ENCODE peak calls at places on chromosomes 12 and 14, in seven cellular contexts. One of them, this sample, is unnamed.
A peak's percentile ranks its signal among the peaks of the same experiment; 100 is the strongest.

GRCh38 chr12:105409881-105410471 is 79.5 kb downstream of the C12orf75 start:
- DNase-seq in posterior vena cava: no peak
- DNase-seq in fibroblast of villous mesenchyme: peak; percentile 16
- DNase-seq in GM20000: no peak
- DNase-seq in coronary artery: peak; percentile 73
- DNase-seq in hepatocyte: peak; percentile 24
- DNase-seq in activated naive CD8-positive, alpha-beta T cell treated with anti-CD3 and anti-CD28 coated beads, Interleukin-2, amount 50 U/mL, for 24 hours: no peak
- DNase-seq in this sample: peak; percentile 51

GRCh38 chr14:75427126-75427481 is 718 bp upstream of the JDP2 start:
- DNase-seq in posterior vena cava: no peak
- DNase-seq in fibroblast of villous mesenchyme: no peak
- DNase-seq in GM20000: peak; percentile 60
- DNase-seq in coronary artery: no peak
- DNase-seq in hepatocyte: no peak
- DNase-seq in activated naive CD8-positive, alpha-beta T cell treated with anti-CD3 and anti-CD28 coated beads, Interleukin-2, amount 50 U/mL, for 24 hours: no peak
- DNase-seq in this sample: no peak

GRCh38 chr12:12909228-12909994 is 18.0 kb downstream of the GPRC5A start:
- DNase-seq in posterior vena cava: peak; percentile 57
- DNase-seq in fibroblast of villous mesenchyme: no peak
- DNase-seq in GM20000: peak; percentile 38
- DNase-seq in coronary artery: no peak
- DNase-seq in hepatocyte: no peak
- DNase-seq in activated naive CD8-positive, alpha-beta T cell treated with anti-CD3 and anti-CD28 coated beads, Interleukin-2, amount 50 U/mL, for 24 hours: no peak
- DNase-seq in this sample: no peak

GRCh38 chr12:68675098-68675842 is 11.5 kb upstream of the NUP107 start:
- DNase-seq in posterior vena cava: no peak
- DNase-seq in fibroblast of villous mesenchyme: no peak
- DNase-seq in GM20000: no peak
- DNase-seq in coronary artery: no peak
- DNase-seq in hepatocyte: no peak
- DNase-seq in activated naive CD8-positive, alpha-beta T cell treated with anti-CD3 and anti-CD28 coated beads, Interleukin-2, amount 50 U/mL, for 24 hours: peak; percentile 67
- DNase-seq in this sample: no peak

GRCh38 chr12:162467-163307 is 51.3 kb downstream of the SLC6A12 start:
- DNase-seq in posterior vena cava: no peak
- DNase-seq in fibroblast of villous mesenchyme: no peak
- DNase-seq in GM20000: no peak
- DNase-seq in coronary artery: no peak
- DNase-seq in hepatocyte: no peak
- DNase-seq in activated naive CD8-positive, alpha-beta T cell treated with anti-CD3 and anti-CD28 coated beads, Interleukin-2, amount 50 U/mL, for 24 hours: no peak
- DNase-seq in this sample: no peak

GRCh38 chr12:92719674-92720073 is 16.9 kb downstream of the PLEKHG7 start:
- DNase-seq in posterior vena cava: no peak
- DNase-seq in fibroblast of villous mesenchyme: no peak
- DNase-seq in GM20000: no peak
- DNase-seq in coronary artery: no peak
- DNase-seq in hepatocyte: no peak
- DNase-seq in activated naive CD8-positive, alpha-beta T cell treated with anti-CD3 and anti-CD28 coated beads, Interleukin-2, amount 50 U/mL, for 24 hours: no peak
- DNase-seq in this sample: peak; percentile 17

GRCh38 chr12:52151859-52152783 is 39.7 kb downstream of the KRT80 start:
- DNase-seq in posterior vena cava: peak; percentile 93
- DNase-seq in fibroblast of villous mesenchyme: peak; percentile 54
- DNase-seq in GM20000: peak; percentile 84
- DNase-seq in coronary artery: peak; percentile 80
- DNase-seq in hepatocyte: peak; percentile 91
- DNase-seq in activated naive CD8-positive, alpha-beta T cell treated with anti-CD3 and anti-CD28 coated beads, Interleukin-2, amount 50 U/mL, for 24 hours: peak; percentile 71
- DNase-seq in this sample: peak; percentile 47

GRCh38 chr14:57319636-57320035 is 50.9 kb downstream of the AP5M1 start:
- DNase-seq in posterior vena cava: no peak
- DNase-seq in fibroblast of villous mesenchyme: no peak
- DNase-seq in GM20000: no peak
- DNase-seq in coronary artery: no peak
- DNase-seq in hepatocyte: peak; percentile 8
- DNase-seq in activated naive CD8-positive, alpha-beta T cell treated with anti-CD3 and anti-CD28 coated beads, Interleukin-2, amount 50 U/mL, for 24 hours: no peak
- DNase-seq in this sample: no peak

GRCh38 chr14:73255693-73256225 is 18.5 kb downstream of the PAPLN start:
- DNase-seq in posterior vena cava: peak; percentile 69
- DNase-seq in fibroblast of villous mesenchyme: no peak
- DNase-seq in GM20000: no peak
- DNase-seq in coronary artery: no peak
- DNase-seq in hepatocyte: no peak
- DNase-seq in activated naive CD8-positive, alpha-beta T cell treated with anti-CD3 and anti-CD28 coated beads, Interleukin-2, amount 50 U/mL, for 24 hours: no peak
- DNase-seq in this sample: no peak

GRCh38 chr12:7162691-7163114 is 26.8 kb upstream of the PEX5 start:
- DNase-seq in posterior vena cava: no peak
- DNase-seq in fibroblast of villous mesenchyme: peak; percentile 24
- DNase-seq in GM20000: no peak
- DNase-seq in coronary artery: no peak
- DNase-seq in hepatocyte: peak; percentile 76
- DNase-seq in activated naive CD8-positive, alpha-beta T cell treated with anti-CD3 and anti-CD28 coated beads, Interleukin-2, amount 50 U/mL, for 24 hours: peak; percentile 30
- DNase-seq in this sample: no peak

GRCh38 chr12:6532927-6533652 is 1.2 kb upstream of the GAPDH start:
- DNase-seq in posterior vena cava: peak; percentile 93
- DNase-seq in fibroblast of villous mesenchyme: peak; percentile 67
- DNase-seq in GM20000: peak; percentile 63
- DNase-seq in coronary artery: peak; percentile 75
- DNase-seq in hepatocyte: peak; percentile 88
- DNase-seq in activated naive CD8-positive, alpha-beta T cell treated with anti-CD3 and anti-CD28 coated beads, Interleukin-2, amount 50 U/mL, for 24 hours: peak; percentile 69
- DNase-seq in this sample: peak; percentile 94

GRCh38 chr12:51891843-51892242 is 3.9 kb downstream of the ANKRD33 start:
- DNase-seq in posterior vena cava: no peak
- DNase-seq in fibroblast of villous mesenchyme: no peak
- DNase-seq in GM20000: peak; percentile 56
- DNase-seq in coronary artery: no peak
- DNase-seq in hepatocyte: no peak
- DNase-seq in activated naive CD8-positive, alpha-beta T cell treated with anti-CD3 and anti-CD28 coated beads, Interleukin-2, amount 50 U/mL, for 24 hours: no peak
- DNase-seq in this sample: no peak

GRCh38 chr12:75881910-75882309 is 149.7 kb downstream of the PHLDA1 start:
- DNase-seq in posterior vena cava: no peak
- DNase-seq in fibroblast of villous mesenchyme: no peak
- DNase-seq in GM20000: no peak
- DNase-seq in coronary artery: no peak
- DNase-seq in hepatocyte: no peak
- DNase-seq in activated naive CD8-positive, alpha-beta T cell treated with anti-CD3 and anti-CD28 coated beads, Interleukin-2, amount 50 U/mL, for 24 hours: no peak
- DNase-seq in this sample: no peak

GRCh38 chr14:56216631-56217379 is 98.6 kb downstream of the PELI2 start:
- DNase-seq in posterior vena cava: no peak
- DNase-seq in fibroblast of villous mesenchyme: peak; percentile 31
- DNase-seq in GM20000: no peak
- DNase-seq in coronary artery: no peak
- DNase-seq in hepatocyte: peak; percentile 38
- DNase-seq in activated naive CD8-positive, alpha-beta T cell treated with anti-CD3 and anti-CD28 coated beads, Interleukin-2, amount 50 U/mL, for 24 hours: no peak
- DNase-seq in this sample: peak; percentile 22

GRCh38 chr12:64461634-64462414 is 9.9 kb downstream of the TBK1 start:
- DNase-seq in posterior vena cava: no peak
- DNase-seq in fibroblast of villous mesenchyme: peak; percentile 81
- DNase-seq in GM20000: no peak
- DNase-seq in coronary artery: no peak
- DNase-seq in hepatocyte: no peak
- DNase-seq in activated naive CD8-positive, alpha-beta T cell treated with anti-CD3 and anti-CD28 coated beads, Interleukin-2, amount 50 U/mL, for 24 hours: no peak
- DNase-seq in this sample: peak; percentile 75

GRCh38 chr12:52946797-52947547 is 1.9 kb upstream of the KRT18 start:
- DNase-seq in posterior vena cava: no peak
- DNase-seq in fibroblast of villous mesenchyme: no peak
- DNase-seq in GM20000: no peak
- DNase-seq in coronary artery: no peak
- DNase-seq in hepatocyte: no peak
- DNase-seq in activated naive CD8-positive, alpha-beta T cell treated with anti-CD3 and anti-CD28 coated beads, Interleukin-2, amount 50 U/mL, for 24 hours: no peak
- DNase-seq in this sample: no peak

GRCh38 chr12:122031342-122032216 is 9.9 kb downstream of the BCL7A start:
- DNase-seq in posterior vena cava: no peak
- DNase-seq in fibroblast of villous mesenchyme: no peak
- DNase-seq in GM20000: peak; percentile 61
- DNase-seq in coronary artery: no peak
- DNase-seq in hepatocyte: peak; percentile 34
- DNase-seq in activated naive CD8-positive, alpha-beta T cell treated with anti-CD3 and anti-CD28 coated beads, Interleukin-2, amount 50 U/mL, for 24 hours: peak; percentile 81
- DNase-seq in this sample: peak; percentile 19

GRCh38 chr12:19752712-19753111 is 313.4 kb downstream of the AEBP2 start:
- DNase-seq in posterior vena cava: no peak
- DNase-seq in fibroblast of villous mesenchyme: no peak
- DNase-seq in GM20000: no peak
- DNase-seq in coronary artery: no peak
- DNase-seq in hepatocyte: no peak
- DNase-seq in activated naive CD8-positive, alpha-beta T cell treated with anti-CD3 and anti-CD28 coated beads, Interleukin-2, amount 50 U/mL, for 24 hours: no peak
- DNase-seq in this sample: no peak

GRCh38 chr12:1056390-1056789 is 65.4 kb downstream of the ERC1 start:
- DNase-seq in posterior vena cava: no peak
- DNase-seq in fibroblast of villous mesenchyme: no peak
- DNase-seq in GM20000: no peak
- DNase-seq in coronary artery: no peak
- DNase-seq in hepatocyte: no peak
- DNase-seq in activated naive CD8-positive, alpha-beta T cell treated with anti-CD3 and anti-CD28 coated beads, Interleukin-2, amount 50 U/mL, for 24 hours: no peak
- DNase-seq in this sample: no peak

GRCh38 chr12:51430196-51430895 is 5.7 kb downstream of the SLC4A8 start:
- DNase-seq in posterior vena cava: no peak
- DNase-seq in fibroblast of villous mesenchyme: no peak
- DNase-seq in GM20000: no peak
- DNase-seq in coronary artery: no peak
- DNase-seq in hepatocyte: peak; percentile 44
- DNase-seq in activated naive CD8-positive, alpha-beta T cell treated with anti-CD3 and anti-CD28 coated beads, Interleukin-2, amount 50 U/mL, for 24 hours: no peak
- DNase-seq in this sample: no peak

GRCh38 chr12:57892232-57892987 is 45.9 kb upstream of the CTDSP2 start:
- DNase-seq in posterior vena cava: no peak
- DNase-seq in fibroblast of villous mesenchyme: no peak
- DNase-seq in GM20000: no peak
- DNase-seq in coronary artery: no peak
- DNase-seq in hepatocyte: no peak
- DNase-seq in activated naive CD8-positive, alpha-beta T cell treated with anti-CD3 and anti-CD28 coated beads, Interleukin-2, amount 50 U/mL, for 24 hours: no peak
- DNase-seq in this sample: no peak

GRCh38 chr12:49347307-49348237 is 884 bp downstream of the DNAJC22 start:
- DNase-seq in posterior vena cava: peak; percentile 91
- DNase-seq in fibroblast of villous mesenchyme: peak; percentile 84
- DNase-seq in GM20000: peak; percentile 92
- DNase-seq in coronary artery: peak; percentile 81
- DNase-seq in hepatocyte: peak; percentile 94
- DNase-seq in activated naive CD8-positive, alpha-beta T cell treated with anti-CD3 and anti-CD28 coated beads, Interleukin-2, amount 50 U/mL, for 24 hours: peak; percentile 87
- DNase-seq in this sample: peak; percentile 91

GRCh38 chr12:108694812-108695278 is 36.5 kb downstream of the CORO1C start:
- DNase-seq in posterior vena cava: no peak
- DNase-seq in fibroblast of villous mesenchyme: peak; percentile 52
- DNase-seq in GM20000: no peak
- DNase-seq in coronary artery: no peak
- DNase-seq in hepatocyte: peak; percentile 33
- DNase-seq in activated naive CD8-positive, alpha-beta T cell treated with anti-CD3 and anti-CD28 coated beads, Interleukin-2, amount 50 U/mL, for 24 hours: peak; percentile 10
- DNase-seq in this sample: peak; percentile 8

GRCh38 chr12:84408936-84409335 is 503.7 kb downstream of the SLC6A15 start:
- DNase-seq in posterior vena cava: no peak
- DNase-seq in fibroblast of villous mesenchyme: no peak
- DNase-seq in GM20000: no peak
- DNase-seq in coronary artery: no peak
- DNase-seq in hepatocyte: no peak
- DNase-seq in activated naive CD8-positive, alpha-beta T cell treated with anti-CD3 and anti-CD28 coated beads, Interleukin-2, amount 50 U/mL, for 24 hours: no peak
- DNase-seq in this sample: peak; percentile 13

GRCh38 chr14:100621806-100622205 is 34.6 kb upstream of the BEGAIN start:
- DNase-seq in posterior vena cava: peak; percentile 52
- DNase-seq in fibroblast of villous mesenchyme: no peak
- DNase-seq in GM20000: no peak
- DNase-seq in coronary artery: no peak
- DNase-seq in hepatocyte: no peak
- DNase-seq in activated naive CD8-positive, alpha-beta T cell treated with anti-CD3 and anti-CD28 coated beads, Interleukin-2, amount 50 U/mL, for 24 hours: no peak
- DNase-seq in this sample: no peak

GRCh38 chr12:111664961-111665865 is 20.5 kb downstream of the BRAP start:
- DNase-seq in posterior vena cava: no peak
- DNase-seq in fibroblast of villous mesenchyme: no peak
- DNase-seq in GM20000: no peak
- DNase-seq in coronary artery: no peak
- DNase-seq in hepatocyte: no peak
- DNase-seq in activated naive CD8-positive, alpha-beta T cell treated with anti-CD3 and anti-CD28 coated beads, Interleukin-2, amount 50 U/mL, for 24 hours: no peak
- DNase-seq in this sample: no peak

GRCh38 chr12:530871-531270 is 71.1 kb downstream of the B4GALNT3 start:
- DNase-seq in posterior vena cava: no peak
- DNase-seq in fibroblast of villous mesenchyme: no peak
- DNase-seq in GM20000: no peak
- DNase-seq in coronary artery: no peak
- DNase-seq in hepatocyte: no peak
- DNase-seq in activated naive CD8-positive, alpha-beta T cell treated with anti-CD3 and anti-CD28 coated beads, Interleukin-2, amount 50 U/mL, for 24 hours: no peak
- DNase-seq in this sample: no peak

GRCh38 chr12:49037111-49037946 is 18.8 kb upstream of the PRKAG1 start:
- DNase-seq in posterior vena cava: peak; percentile 74
- DNase-seq in fibroblast of villous mesenchyme: no peak
- DNase-seq in GM20000: no peak
- DNase-seq in coronary artery: no peak
- DNase-seq in hepatocyte: no peak
- DNase-seq in activated naive CD8-positive, alpha-beta T cell treated with anti-CD3 and anti-CD28 coated beads, Interleukin-2, amount 50 U/mL, for 24 hours: no peak
- DNase-seq in this sample: no peak

GRCh38 chr14:63899953-63900352 is 47.1 kb downstream of the SYNE2 start:
- DNase-seq in posterior vena cava: no peak
- DNase-seq in fibroblast of villous mesenchyme: no peak
- DNase-seq in GM20000: no peak
- DNase-seq in coronary artery: no peak
- DNase-seq in hepatocyte: no peak
- DNase-seq in activated naive CD8-positive, alpha-beta T cell treated with anti-CD3 and anti-CD28 coated beads, Interleukin-2, amount 50 U/mL, for 24 hours: no peak
- DNase-seq in this sample: no peak

GRCh38 chr14:105275267-105275946 is 25.4 kb downstream of the BRF1 start:
- DNase-seq in posterior vena cava: no peak
- DNase-seq in fibroblast of villous mesenchyme: peak; percentile 80
- DNase-seq in GM20000: no peak
- DNase-seq in coronary artery: no peak
- DNase-seq in hepatocyte: no peak
- DNase-seq in activated naive CD8-positive, alpha-beta T cell treated with anti-CD3 and anti-CD28 coated beads, Interleukin-2, amount 50 U/mL, for 24 hours: no peak
- DNase-seq in this sample: no peak

GRCh38 chr14:80212025-80212402 is 710 bp upstream of the DIO2 start:
- DNase-seq in posterior vena cava: no peak
- DNase-seq in fibroblast of villous mesenchyme: peak; percentile 83
- DNase-seq in GM20000: peak; percentile 9
- DNase-seq in coronary artery: no peak
- DNase-seq in hepatocyte: peak; percentile 49
- DNase-seq in activated naive CD8-positive, alpha-beta T cell treated with anti-CD3 and anti-CD28 coated beads, Interleukin-2, amount 50 U/mL, for 24 hours: no peak
- DNase-seq in this sample: peak; percentile 26

GRCh38 chr12:56900583-56900982 is 33.6 kb downstream of the SDR9C7 start:
- DNase-seq in posterior vena cava: no peak
- DNase-seq in fibroblast of villous mesenchyme: no peak
- DNase-seq in GM20000: no peak
- DNase-seq in coronary artery: no peak
- DNase-seq in hepatocyte: no peak
- DNase-seq in activated naive CD8-positive, alpha-beta T cell treated with anti-CD3 and anti-CD28 coated beads, Interleukin-2, amount 50 U/mL, for 24 hours: no peak
- DNase-seq in this sample: peak; percentile 75

GRCh38 chr12:108850854-108851573 is 6.4 kb downstream of the SSH1 start:
- DNase-seq in posterior vena cava: peak; percentile 91
- DNase-seq in fibroblast of villous mesenchyme: peak; percentile 94
- DNase-seq in GM20000: peak; percentile 78
- DNase-seq in coronary artery: no peak
- DNase-seq in hepatocyte: no peak
- DNase-seq in activated naive CD8-positive, alpha-beta T cell treated with anti-CD3 and anti-CD28 coated beads, Interleukin-2, amount 50 U/mL, for 24 hours: no peak
- DNase-seq in this sample: peak; percentile 87